ENCODE peak calls at places on chromosome 19, in four cellular contexts. E is HL-60, U is K562, D is GM12878. O is an unnamed sample.

GRCh38 chr19:41993612-41994483 is at the start of gene ATP1A3:
- DNase-seq in E (peak), U (peak), D (no peak), O (peak)

GRCh38 chr19:17026041-17026658 is 460 bp downstream of the CPAMD8 start:
- DNase-seq in E (no peak), U (no peak), D (no peak), O (no peak)

GRCh38 chr19:40154121-40154680 is 37.0 kb upstream of the MAP3K10 start:
- DNase-seq in E (no peak), U (no peak), D (no peak), O (no peak)

GRCh38 chr19:7928334-7928706 is 2.4 kb upstream of the CTXN1 start:
- DNase-seq in E (no peak), U (no peak), D (no peak), O (no peak)

GRCh38 chr19:389246-389934 is 19.6 kb downstream of the C2CD4C start:
- DNase-seq in E (no peak), U (no peak), D (no peak), O (no peak)

GRCh38 chr19:7872306-7873204 is 1.6 kb downstream of the PRR36 start:
- DNase-seq in E (no peak), U (no peak), D (no peak), O (no peak)

GRCh38 chr19:1173160-1173844 is 766 bp downstream of the SBNO2 start:
- DNase-seq in E (peak), U (peak), D (no peak), O (no peak)

GRCh38 chr19:41376998-41377365 is 649 bp downstream of the TMEM91 start:
- DNase-seq in E (no peak), U (no peak), D (no peak), O (no peak)

GRCh38 chr19:29837448-29837961 is 25.7 kb downstream of the CCNE1 start:
- DNase-seq in E (no peak), U (no peak), D (peak), O (peak)

GRCh38 chr19:18108897-18109296 is 11.3 kb downstream of the MAST3 start:
- DNase-seq in E (no peak), U (no peak), D (no peak), O (no peak)

GRCh38 chr19:41927810-41928192 is 448 bp downstream of the ERFL start:
- DNase-seq in E (no peak), U (peak), D (no peak), O (no peak)

GRCh38 chr19:10852098-10852800 is 4.0 kb downstream of the C19orf38 start:
- DNase-seq in E (no peak), U (no peak), D (no peak), O (no peak)

GRCh38 chr19:46537136-46538097 is 41.8 kb upstream of the PNMA8B start:
- DNase-seq in E (no peak), U (peak), D (no peak), O (no peak)

GRCh38 chr19:53160350-53160749 is 1.5 kb upstream of the ZNF347 start:
- DNase-seq in E (no peak), U (no peak), D (no peak), O (no peak)

GRCh38 chr19:1651548-1652394 is 644 bp downstream of the TCF3 start:
- DNase-seq in E (peak), U (peak), D (no peak), O (no peak)

GRCh38 chr19:46392252-46392801 is 21.0 kb downstream of the CCDC8 start:
- DNase-seq in E (no peak), U (no peak), D (no peak), O (no peak)

GRCh38 chr19:41563847-41564514 is 12.0 kb upstream of the CEACAM21 start:
- DNase-seq in E (no peak), U (no peak), D (no peak), O (no peak)

GRCh38 chr19:16779539-16780163 is 49.5 kb upstream of the SIN3B start:
- DNase-seq in E (no peak), U (no peak), D (no peak), O (no peak)

GRCh38 chr19:21513651-21514050 is 8.2 kb downstream of the ZNF429 start:
- DNase-seq in E (no peak), U (no peak), D (no peak), O (no peak)

GRCh38 chr19:54029930-54030490 is 33.7 kb downstream of the VSTM1 start:
- DNase-seq in E (no peak), U (peak), D (no peak), O (no peak)

GRCh38 chr19:2290441-2291184 is 8.6 kb upstream of the PEAK3 start:
- DNase-seq in E (no peak), U (no peak), D (no peak), O (no peak)

GRCh38 chr19:48059331-48059730 is 15.5 kb upstream of the CABP5 start:
- DNase-seq in E (no peak), U (no peak), D (no peak), O (no peak)

GRCh38 chr19:10797078-10797477 is 38.9 kb downstream of the TMED1 start:
- DNase-seq in E (no peak), U (no peak), D (no peak), O (no peak)

GRCh38 chr19:16509141-16510061 is 13.2 kb downstream of the C19orf44 start:
- DNase-seq in E (no peak), U (no peak), D (no peak), O (no peak)

GRCh38 chr19:57527136-57527881 is at the start of gene ZNF549:
- DNase-seq in E (peak), U (peak), D (peak), O (peak)

GRCh38 chr19:55383789-55384575 is at the start of gene TMEM238:
- DNase-seq in E (no peak), U (peak), D (no peak), O (peak)

GRCh38 chr19:19405919-19406877 is 723 bp downstream of the GATAD2A start:
- DNase-seq in E (peak), U (peak), D (no peak), O (no peak)

GRCh38 chr19:55456347-55456746 is 5.1 kb downstream of the ISOC2 start:
- DNase-seq in E (no peak), U (no peak), D (no peak), O (no peak)

GRCh38 chr19:31252476-31252875 is 96.8 kb downstream of the TSHZ3 start:
- DNase-seq in E (peak), U (no peak), D (no peak), O (no peak)

GRCh38 chr19:13267131-13267530 is 116.9 kb downstream of the IER2 start:
- DNase-seq in E (no peak), U (no peak), D (no peak), O (no peak)

GRCh38 chr19:54311486-54311885 is 1.5 kb downstream of the LILRA5 start:
- DNase-seq in E (no peak), U (no peak), D (no peak), O (no peak)

DNA sequence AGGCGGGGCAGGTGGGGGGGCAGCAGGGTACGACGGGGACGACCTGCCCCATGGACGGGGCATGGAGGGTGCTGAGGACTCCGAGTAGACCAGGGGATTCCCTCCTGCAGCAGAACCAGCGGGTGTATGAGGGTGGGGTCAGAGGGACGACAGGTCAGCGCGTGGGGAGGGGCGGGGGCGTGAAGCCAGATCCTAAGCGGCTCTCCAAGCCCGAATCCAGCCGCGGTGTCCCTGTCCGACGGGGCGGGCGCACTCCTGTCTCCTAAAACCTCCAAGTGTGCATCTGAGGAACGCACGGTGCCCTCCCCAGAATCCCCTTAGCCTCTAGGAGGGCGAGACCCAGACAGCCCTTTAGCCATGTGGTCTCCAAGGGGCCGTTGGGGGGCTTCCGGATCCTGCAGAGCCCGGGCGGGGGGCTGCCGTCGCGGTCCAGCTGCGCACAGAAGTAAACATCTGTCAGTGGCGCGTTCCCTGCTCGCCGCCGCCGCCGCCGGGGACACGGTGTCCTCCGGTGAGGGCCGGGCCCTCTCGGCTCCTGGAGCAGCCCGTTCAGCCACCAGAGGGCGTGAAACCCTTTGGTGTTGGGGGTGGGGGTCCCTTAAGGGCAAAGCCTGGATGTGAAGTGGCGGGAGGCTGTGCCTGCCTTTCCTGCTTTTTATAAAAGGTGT is 732 bp downstream of the NRTN start:
- DNase-seq in E (no peak), U (peak), D (no peak), O (peak)
- TF ChIP-seq SPI1 in E (no peak), U (no peak), D (no peak), O (no peak)

GRCh38 chr19:4380254-4380727 is 20.1 kb downstream of the SH3GL1 start:
- DNase-seq in E (no peak), U (no peak), D (no peak), O (no peak)
- TF ChIP-seq SPI1 in E (no peak), U (no peak), D (no peak), O (peak)

DNA sequence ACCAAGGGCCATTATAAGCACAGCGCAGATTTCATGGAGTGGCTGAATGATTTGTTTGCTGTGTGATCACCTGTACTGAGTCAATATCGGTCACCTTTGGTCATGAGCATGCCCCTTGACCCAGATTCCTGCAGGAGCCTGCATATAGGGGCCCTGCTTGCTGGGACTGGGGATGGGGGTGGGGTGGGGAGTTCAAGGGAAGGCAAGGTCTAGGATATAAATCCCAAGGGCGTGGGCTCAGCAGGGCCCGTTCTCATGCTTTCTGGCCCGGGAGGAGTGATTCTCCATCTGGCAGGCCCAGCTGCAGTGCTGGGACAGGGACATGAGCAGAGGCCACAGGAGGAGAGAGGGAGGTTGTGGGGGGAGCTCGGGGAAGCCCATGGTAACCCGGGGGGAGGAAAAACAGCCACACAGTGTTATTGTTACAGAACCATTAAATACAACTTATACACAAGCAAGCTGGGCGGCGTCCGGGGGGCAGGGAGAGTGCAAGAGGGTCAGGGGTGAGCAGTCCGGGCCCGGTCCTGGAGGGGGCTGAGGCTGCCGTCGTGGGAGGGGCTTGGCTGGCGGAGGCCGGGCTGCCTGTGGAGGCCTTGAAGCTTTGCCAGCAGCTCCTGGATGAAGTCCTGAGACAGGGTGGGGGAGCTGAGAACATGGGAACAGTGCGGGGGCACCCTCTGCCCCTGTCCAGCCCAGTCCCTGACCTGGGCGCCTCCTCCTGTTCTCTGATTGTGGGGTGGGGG is 5.2 kb downstream of the PPP1R14A start:
- DNase-seq in E (no peak), U (no peak), D (no peak), O (no peak)
- TF ChIP-seq SPI1 in E (no peak), U (no peak), D (no peak), O (no peak)

GRCh38 chr19:3648037-3648905 is 21.7 kb upstream of the CACTIN start:
- DNase-seq in E (no peak), U (no peak), D (no peak), O (no peak)
- TF ChIP-seq SPI1 in E (no peak), U (no peak), D (no peak), O (no peak)

GRCh38 chr19:3893509-3894179 is 13.2 kb downstream of the ATCAY start:
- DNase-seq in E (no peak), U (no peak), D (no peak), O (no peak)
- TF ChIP-seq SPI1 in E (no peak), U (no peak), D (no peak), O (no peak)

GRCh38 chr19:44712864-44713515 is 14.0 kb downstream of the CEACAM16 start:
- DNase-seq in E (no peak), U (no peak), D (no peak), O (no peak)
- TF ChIP-seq SPI1 in E (no peak), U (no peak), D (no peak), O (no peak)

DNA sequence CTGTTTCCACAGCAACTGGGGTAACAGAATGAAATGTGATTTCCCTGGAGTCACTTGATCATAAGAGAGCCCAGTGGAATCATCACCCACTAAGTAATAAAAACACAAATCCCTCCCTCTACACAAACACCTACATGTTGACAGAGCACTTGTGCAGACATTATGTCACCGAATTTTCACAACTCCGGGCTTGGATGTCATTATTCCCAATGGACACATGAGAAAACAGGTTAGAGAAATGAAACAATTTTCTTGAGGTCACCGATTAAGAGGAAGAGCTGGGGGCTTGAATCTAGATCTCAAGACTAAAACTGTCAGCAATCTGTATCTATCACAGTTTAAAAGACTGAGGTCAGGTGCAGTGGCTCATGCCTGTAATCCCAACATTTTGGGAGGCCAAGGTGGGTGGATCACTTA is 3.1 kb downstream of the XRCC1 start:
- DNase-seq in E (no peak), U (no peak), D (no peak), O (no peak)
- TF ChIP-seq SPI1 in E (no peak), U (no peak), D (no peak), O (no peak)

GRCh38 chr19:35774274-35775045 is 904 bp upstream of the ARHGAP33 start:
- DNase-seq in E (no peak), U (no peak), D (no peak), O (no peak)
- TF ChIP-seq SPI1 in E (no peak), U (no peak), D (no peak), O (no peak)

GRCh38 chr19:5435642-5436017 is 19.6 kb upstream of the ZNRF4 start:
- DNase-seq in E (no peak), U (no peak), D (no peak), O (no peak)
- TF ChIP-seq SPI1 in E (no peak), U (no peak), D (no peak), O (no peak)

GRCh38 chr19:33241091-33241529 is 15.5 kb upstream of the SLC7A10 start:
- DNase-seq in E (no peak), U (no peak), D (no peak), O (no peak)
- TF ChIP-seq SPI1 in E (no peak), U (no peak), D (no peak), O (no peak)

O was measured in GM12891.